ENCODE peak calls at places on chromosomes 5 and 9, in five cellular contexts. L is HFFc6, O is hypothalamus, S is GM04503, U is amniotic epithelial cell. V is an unnamed sample.

GRCh38 chr5:164184158-164184557 is 678.7 kb downstream of the MAT2B start:
- DNase-seq in S (no peak), U (no peak), L (no peak), O (no peak), V (no peak)

GRCh38 chr9:87469833-87470465 is 27.7 kb upstream of the DAPK1 start:
- DNase-seq in O (no peak), L (no peak), U (no peak), S (no peak), V (no peak)

GRCh38 chr9:105637787-105638395 is 24.4 kb upstream of the TAL2 start:
- DNase-seq in O (no peak), S (no peak), U (no peak), L (peak; percentile 20), V (no peak)

GRCh38 chr5:22431840-22432239 is 421.3 kb downstream of the CDH12 start:
- DNase-seq in U (no peak), O (no peak), S (no peak), L (no peak), V (no peak)

GRCh38 chr5:175822225-175822624 is 49.2 kb upstream of the CPLX2 start:
- DNase-seq in U (no peak), O (no peak), S (no peak), L (peak; percentile 10), V (no peak)

GRCh38 chr9:3875371-3876132 is 349.8 kb upstream of the RFX3 start:
- DNase-seq in L (peak; percentile 89), U (peak; percentile 90), S (peak; percentile 87), O (no peak), V (no peak)

GRCh38 chr9:98791147-98792095 is 4.9 kb downstream of the ANKS6 start:
- DNase-seq in U (peak; percentile 97), S (peak; percentile 93), O (peak; percentile 76), L (peak; percentile 93), V (peak; percentile 89)

GRCh38 chr5:164679461-164679860 is 1174.0 kb downstream of the MAT2B start:
- DNase-seq in L (no peak), U (no peak), O (no peak), S (no peak), V (no peak)

GRCh38 chr9:133609311-133610098 is at the start of gene FAM163B:
- DNase-seq in S (no peak), U (peak; percentile 42), L (no peak), O (peak; percentile 41), V (peak; percentile 96)

GRCh38 chr9:105475302-105475701 is 27.5 kb downstream of the FSD1L start:
- DNase-seq in S (no peak), L (peak; percentile 52), O (no peak), U (peak; percentile 62), V (no peak)

GRCh38 chr5:123151227-123151951 is 62.3 kb downstream of the PRDM6 start:
- DNase-seq in U (no peak), S (no peak), L (no peak), O (no peak), V (no peak)